ENCODE peak calls at places on chromosomes 5 and 9, in four cellular contexts. I, K, R and S are unnamed samples.

GRCh38 chr9:113901196-113901818 is 25.2 kb downstream of the ZNF618 start:
- DNase-seq in R (no peak), I (no peak), K (no peak), S (no peak)

GRCh38 chr5:1331861-1332405 is 13.0 kb downstream of the CLPTM1L start:
- DNase-seq in I (no peak), R (no peak), K (no peak), S (no peak)

GRCh38 chr5:162248107-162248713 is 180.6 kb downstream of the GABRG2 start:
- DNase-seq in K (no peak), I (no peak), R (no peak), S (no peak)

GRCh38 chr5:52799358-52799982 is 11.8 kb downstream of the ITGA1 start:
- DNase-seq in K (peak), R (peak), I (peak), S (no peak)

GRCh38 chr5:98543490-98543889 is 230.0 kb upstream of the RGMB start:
- DNase-seq in K (no peak), I (no peak), R (no peak), S (no peak)

GRCh38 chr9:6907772-6908381 is 150.1 kb downstream of the KDM4C start:
- DNase-seq in K (no peak), R (no peak), I (no peak), S (no peak)

GRCh38 chr9:33867747-33868429 is 50.9 kb downstream of the UBE2R2 start:
- DNase-seq in R (no peak), K (peak), I (no peak), S (no peak)

GRCh38 chr9:114908104-114908621 is 22.2 kb downstream of the TNFSF8 start:
- DNase-seq in R (peak), I (no peak), K (no peak), S (no peak)

GRCh38 chr9:113544001-113544340 is 80.4 kb downstream of the RGS3 start:
- DNase-seq in R (no peak), I (no peak), K (peak), S (no peak)

GRCh38 chr5:12959744-12960143 is 984.7 kb downstream of the DNAH5 start:
- DNase-seq in R (no peak), I (no peak), K (no peak), S (no peak)

GRCh38 chr5:54825005-54825404 is 160.4 kb downstream of the ESM1 start:
- DNase-seq in R (no peak), K (no peak), I (no peak), S (no peak)

GRCh38 chr5:154727361-154727760 is 27.8 kb upstream of the LARP1 start:
- DNase-seq in R (no peak), K (no peak), I (no peak), S (no peak)

GRCh38 chr5:171848006-171848405 is 62.4 kb downstream of the SMIM23 start:
- DNase-seq in R (no peak), I (no peak), K (no peak), S (no peak)

GRCh38 chr9:32581512-32582143 is 8.7 kb upstream of the NDUFB6 start:
- DNase-seq in R (peak), K (no peak), I (no peak), S (no peak)

GRCh38 chr9:106127771-106128170 is 433.4 kb downstream of the TMEM38B start:
- DNase-seq in K (no peak), R (no peak), I (no peak), S (no peak)

GRCh38 chr9:79302569-79302968 is 269.2 kb upstream of the TLE4 start:
- DNase-seq in K (no peak), I (no peak), R (no peak), S (no peak)

GRCh38 chr5:129747847-129748407 is at the start of gene MINAR2:
- DNase-seq in R (no peak), K (no peak), I (no peak), S (no peak)

GRCh38 chr5:139847790-139848507 is 52.3 kb downstream of the PSD2 start:
- DNase-seq in R (peak), I (peak), K (peak), S (peak)

GRCh38 chr9:130325921-130326320 is 60.4 kb downstream of the HMCN2 start:
- DNase-seq in K (no peak), I (no peak), R (no peak), S (no peak)

GRCh38 chr5:71588533-71588885 is 1.4 kb downstream of the MCCC2 start:
- DNase-seq in K (no peak), R (no peak), I (no peak), S (no peak)

GRCh38 chr9:38067611-38067891 is 1.5 kb downstream of the SHB start:
- DNase-seq in R (no peak), I (peak), K (peak), S (no peak)

GRCh38 chr9:129069128-129069824 is 11.6 kb upstream of the DOLPP1 start:
- DNase-seq in R (no peak), K (peak), I (peak), S (no peak)

GRCh38 chr5:52786937-52787599 is 648 bp upstream of the ITGA1 start:
- DNase-seq in I (peak), K (peak), R (no peak), S (no peak)

GRCh38 chr5:34534237-34535108 is 121.7 kb upstream of the RAI14 start:
- DNase-seq in K (no peak), R (peak), I (no peak), S (no peak)

GRCh38 chr5:68287976-68288755 is 72.6 kb downstream of the PIK3R1 start:
- DNase-seq in R (peak), I (peak), K (peak), S (peak)

GRCh38 chr5:88836195-88836838 is 46.7 kb downstream of the MEF2C start:
- DNase-seq in R (no peak), I (no peak), K (no peak), S (no peak)

GRCh38 chr5:756171-756570 is 28.4 kb downstream of the ZDHHC11B start:
- DNase-seq in R (no peak), I (peak), K (peak), S (no peak)

GRCh38 chr9:7164440-7165349 is 406.9 kb downstream of the KDM4C start:
- DNase-seq in R (no peak), I (no peak), K (no peak), S (no peak)